ENCODE peak calls at places on chromosomes 4 and X, in eight cellular contexts. X is CD4-positive, alpha-beta T cell; T is cardiac fibroblast; H is activated B cell treated with CpG ODN at 0.5 μM for 24 hours; Q is thoracic aorta; J is fibroblast of lung; P is astrocyte of the cerebellum; O is PC-3. V is an unnamed sample.

GRCh38 chrX:153905481-153906095 is 1.1 kb downstream of the AVPR2 start:
- DNase-seq in H (no peak), O (no peak), Q (no peak), P (no peak), J (no peak), X (no peak), T (no peak), V (no peak)

GRCh38 chr4:179110356-179110755 is 1668.1 kb upstream of the AGA start:
- DNase-seq in T (peak), X (no peak), P (peak), Q (no peak), O (peak), J (peak), H (no peak), V (no peak)

GRCh38 chr4:102735578-102735977 is 25.2 kb downstream of the MANBA start:
- DNase-seq in Q (no peak), T (no peak), H (no peak), X (no peak), O (peak), P (no peak), J (no peak), V (no peak)

GRCh38 chr4:4461850-4462249 is 74.9 kb downstream of the NSG1 start:
- DNase-seq in Q (no peak), X (peak), T (no peak), O (no peak), H (no peak), P (no peak), J (no peak), V (no peak)

GRCh38 chrX:108993909-108994308 is 257.5 kb upstream of the IRS4 start:
- DNase-seq in X (no peak), P (no peak), T (no peak), Q (no peak), H (no peak), J (no peak), O (no peak), V (no peak)

GRCh38 chr4:83556006-83556712 is 20.3 kb downstream of the GPAT3 start:
- DNase-seq in H (no peak), O (no peak), T (no peak), J (peak), X (no peak), Q (no peak), P (no peak), V (no peak)

GRCh38 chrX:153828723-153829548 is 1.4 kb downstream of the PDZD4 start:
- DNase-seq in Q (no peak), P (no peak), O (no peak), H (no peak), J (no peak), X (no peak), T (no peak), V (peak)

GRCh38 chrX:56793533-56794320 is 64.7 kb downstream of the NBDY start:
- DNase-seq in J (peak), P (no peak), O (no peak), Q (no peak), X (no peak), T (peak), H (no peak), V (no peak)

GRCh38 chr4:55947254-55947882 is 1.4 kb upstream of the CEP135 start:
- DNase-seq in J (peak), T (peak), P (peak), O (no peak), H (peak), X (no peak), Q (no peak), V (no peak)

GRCh38 chrX:50756276-50756675 is 57.7 kb downstream of the SHROOM4 start:
- DNase-seq in Q (no peak), T (no peak), J (no peak), P (no peak), H (no peak), X (no peak), O (no peak), V (no peak)

GRCh38 chr4:142567199-142567598 is 278.9 kb downstream of the INPP4B start:
- DNase-seq in O (peak), T (no peak), P (no peak), Q (no peak), H (no peak), J (peak), X (peak), V (no peak)

GRCh38 chrX:124395145-124395858 is 48.9 kb downstream of the SH2D1A start:
- DNase-seq in T (no peak), Q (no peak), H (no peak), P (no peak), X (no peak), J (no peak), O (no peak), V (no peak)

GRCh38 chr4:16838226-16838875 is 60.1 kb downstream of the LDB2 start:
- DNase-seq in X (no peak), J (no peak), H (no peak), Q (no peak), P (no peak), T (no peak), O (no peak), V (no peak)

GRCh38 chr4:185282968-185283367 is 73.6 kb downstream of the SNX25 start:
- DNase-seq in T (peak), P (no peak), H (no peak), J (peak), Q (no peak), O (peak), X (no peak), V (no peak)

GRCh38 chrX:39688576-39689373 is 409.0 kb downstream of the BCOR start:
- DNase-seq in T (peak), J (peak), O (peak), P (no peak), Q (no peak), H (no peak), X (no peak), V (peak)

GRCh38 chr4:151460434-151460833 is 51.5 kb downstream of the FHIP1A start:
- DNase-seq in J (no peak), O (no peak), H (no peak), T (no peak), X (no peak), Q (no peak), P (no peak), V (no peak)

GRCh38 chr4:125849869-125850268 is 535.1 kb downstream of the FAT4 start:
- DNase-seq in Q (no peak), H (no peak), X (no peak), O (peak), J (peak), T (peak), P (peak), V (no peak)

GRCh38 chrX:71367396-71367795 is 1.2 kb downstream of the TAF1 start:
- DNase-seq in X (no peak), T (peak), H (no peak), O (no peak), Q (no peak), J (peak), P (no peak), V (no peak)

GRCh38 chr4:70839537-70840093 is at the start of gene GRSF1:
- DNase-seq in J (peak), X (peak), T (peak), O (peak), H (peak), Q (peak), P (peak), V (peak)

GRCh38 chr4:78634011-78634664 is 82.6 kb downstream of the ANXA3 start:
- DNase-seq in J (peak), Q (peak), T (no peak), H (no peak), O (no peak), X (no peak), P (no peak), V (no peak)

GRCh38 chr4:114386637-114387233 is 211.9 kb upstream of the UGT8 start:
- DNase-seq in H (no peak), X (no peak), Q (no peak), J (peak), P (peak), T (peak), O (peak), V (peak)

GRCh38 chr4:78652282-78652876 is 100.8 kb downstream of the ANXA3 start:
- DNase-seq in O (no peak), H (no peak), J (peak), P (peak), Q (no peak), X (no peak), T (peak), V (no peak)

GRCh38 chr4:175806741-175807140 is 5.3 kb downstream of the GPM6A start:
- DNase-seq in P (no peak), O (peak), J (no peak), X (no peak), T (no peak), H (no peak), Q (no peak), V (no peak)

GRCh38 chr4:174714393-174715211 is 114.4 kb downstream of the GLRA3 start:
- DNase-seq in J (peak), H (no peak), Q (no peak), X (no peak), O (peak), P (peak), T (peak), V (peak)

GRCh38 chr4:176443117-176443516 is 123.4 kb downstream of the SPCS3 start:
- DNase-seq in Q (no peak), T (peak), X (no peak), O (peak), H (no peak), P (peak), J (peak), V (no peak)

DNA sequence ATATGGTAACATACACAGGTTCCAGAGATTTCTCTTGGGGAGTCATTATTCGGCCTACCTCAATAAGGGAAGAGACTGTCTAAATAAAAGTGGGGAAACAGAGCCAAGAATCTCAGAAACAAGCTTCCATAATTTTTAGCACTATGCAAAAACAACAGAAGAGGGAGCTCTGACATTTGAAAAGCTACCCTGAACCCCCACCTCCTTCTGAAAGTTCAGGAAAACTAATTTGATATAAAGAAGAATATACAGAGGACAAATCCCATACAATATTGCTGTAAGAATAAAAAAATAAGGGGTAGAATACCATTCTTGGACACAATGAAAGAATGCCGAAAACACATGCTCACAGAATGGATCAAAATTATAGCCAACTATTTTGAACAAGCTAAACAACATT is 14.3 kb upstream of the ZNF41 start:
- DNase-seq in J (peak), O (peak), Q (no peak), X (no peak), P (no peak), H (no peak), T (peak), V (no peak)
- TF ChIP-seq CTCF in J (peak), O (peak), Q (no peak), X (peak), P (peak), H (no peak), T (peak), V (peak)

DNA sequence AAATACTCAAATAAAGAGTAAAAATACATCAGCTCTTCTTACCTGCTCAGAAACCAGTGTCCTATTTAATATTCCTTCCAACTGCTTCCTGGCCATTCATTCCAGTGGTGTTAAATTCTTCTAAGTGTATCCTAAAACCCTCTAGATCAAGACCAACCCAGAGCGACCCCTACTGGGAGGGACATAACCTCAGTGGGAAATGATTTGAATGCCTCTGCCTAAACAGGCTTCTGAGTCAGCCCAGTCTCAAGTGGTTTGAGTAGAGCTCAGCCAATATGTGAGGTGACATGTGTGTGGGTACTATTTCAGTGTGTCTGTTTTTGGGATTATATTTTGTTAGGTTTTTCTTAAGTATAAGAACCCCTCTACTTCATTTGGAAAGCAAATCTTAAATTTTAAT is 133.6 kb upstream of the ARHGEF9 start:
- DNase-seq in P (no peak), H (no peak), X (no peak), O (no peak), Q (no peak), T (peak), J (no peak), V (no peak)
- TF ChIP-seq CTCF in P (no peak), H (no peak), X (no peak), O (no peak), Q (no peak), T (peak), J (no peak), V (no peak)

DNA sequence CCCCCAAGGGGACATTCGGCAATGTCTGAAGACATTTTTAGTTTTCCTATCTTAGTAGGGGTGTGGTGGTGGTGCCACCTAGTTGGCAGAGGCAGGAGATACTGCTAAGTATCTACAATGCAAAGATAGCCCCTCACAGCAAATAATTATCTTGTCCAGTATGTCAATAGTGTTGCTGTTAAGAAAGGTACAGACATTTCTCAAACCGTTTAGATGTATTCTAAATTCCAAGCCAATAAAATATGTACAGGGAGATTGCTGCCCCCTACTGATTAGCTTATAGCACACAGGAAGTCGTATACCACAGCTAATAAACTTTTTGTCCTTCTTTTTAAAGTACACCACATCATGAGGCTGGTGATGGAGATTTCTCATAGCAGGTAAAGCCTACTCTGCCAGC is 260.5 kb downstream of the TMA16 start:
- DNase-seq in X (no peak), J (peak), T (peak), P (peak), O (peak), H (no peak), Q (no peak), V (no peak)
- TF ChIP-seq CTCF in X (peak), J (peak), T (peak), P (peak), O (peak), H (no peak), Q (no peak), V (peak)

GRCh38 chr4:149961876-149962597 is 116.2 kb upstream of the DCLK2 start:
- DNase-seq in Q (no peak), J (peak), X (no peak), T (peak), O (peak), P (no peak), H (no peak), V (no peak)

GRCh38 chr4:149959391-149959790 is 118.9 kb upstream of the DCLK2 start:
- DNase-seq in J (no peak), Q (no peak), T (no peak), H (no peak), P (no peak), O (no peak), X (no peak), V (no peak)

DNA sequence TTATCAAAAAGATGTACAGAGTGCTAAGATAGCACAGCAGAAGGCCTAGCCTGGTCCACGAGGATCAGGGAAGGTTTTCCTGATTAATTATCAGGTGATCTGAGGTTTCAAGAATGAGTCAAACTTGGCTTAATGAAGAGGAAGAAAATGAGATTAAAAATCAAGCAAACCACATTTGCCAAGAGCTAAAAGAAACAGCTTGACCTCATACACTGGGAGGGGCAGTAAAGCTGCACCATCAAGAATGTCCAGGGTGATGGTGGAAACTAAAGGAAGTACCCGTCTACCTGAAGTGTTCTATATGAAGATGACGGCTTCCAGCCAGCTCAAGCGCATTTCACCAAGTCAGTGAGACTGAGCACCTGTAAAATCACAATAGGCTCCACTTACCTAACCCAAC is 114.2 kb upstream of the DCLK2 start:
- DNase-seq in T (no peak), Q (no peak), O (no peak), X (no peak), P (no peak), H (no peak), J (peak), V (no peak)
- TF ChIP-seq CTCF in T (no peak), Q (no peak), O (no peak), X (no peak), P (no peak), H (no peak), J (no peak), V (no peak)

GRCh38 chr4:139036885-139037284 is 21.3 kb downstream of the NOCT start:
- DNase-seq in X (no peak), H (no peak), O (no peak), P (no peak), Q (no peak), T (no peak), J (no peak), V (no peak)
- TF ChIP-seq CTCF in X (no peak), H (no peak), O (no peak), P (no peak), Q (no peak), T (no peak), J (no peak), V (no peak)

V was measured in nephron progenitor cell.